ENCODE peak calls at places on chromosome 13, in nine cellular contexts. Y is choroid plexus epithelial cell, A is GM13976, W is brain microvascular endothelial cell, Q is nephron progenitor cell, S is omental fat pad, T is heart right ventricle, M is type B pancreatic cell, K is activated B cell treated with CpG ODN at 0.5 μM for 24 hours. O is an unnamed sample.

GRCh38 chr13:99647593-99647980 is 146.3 kb downstream of the TM9SF2 start:
- DNase-seq in Y (no peak), A (no peak), W (no peak), Q (no peak), S (no peak), T (no peak), M (no peak), K (no peak), O (no peak)

GRCh38 chr13:30846311-30846710 is 59.8 kb upstream of the MEDAG start:
- DNase-seq in Y (peak), A (no peak), W (no peak), Q (no peak), S (no peak), T (no peak), M (no peak), K (no peak), O (no peak)

GRCh38 chr13:35731471-35731870 is 255.0 kb upstream of the MAB21L1 start:
- DNase-seq in Y (no peak), A (no peak), W (no peak), Q (no peak), S (no peak), T (no peak), M (no peak), K (no peak), O (no peak)

GRCh38 chr13:42064966-42065365 is 16.5 kb downstream of the DGKH start:
- DNase-seq in Y (no peak), A (no peak), W (no peak), Q (no peak), S (no peak), T (no peak), M (no peak), K (no peak), O (no peak)

GRCh38 chr13:67224148-67224846 is 5.8 kb downstream of the PCDH9 start:
- DNase-seq in Y (peak), A (no peak), W (peak), Q (peak), S (peak), T (peak), M (peak), K (peak), O (no peak)

GRCh38 chr13:30845297-30846214 is 60.5 kb upstream of the MEDAG start:
- DNase-seq in Y (peak), A (no peak), W (no peak), Q (no peak), S (no peak), T (no peak), M (no peak), K (no peak), O (no peak)

GRCh38 chr13:103178986-103179695 is 112.9 kb upstream of the SLC10A2 start:
- DNase-seq in Y (no peak), A (no peak), W (no peak), Q (no peak), S (no peak), T (no peak), M (no peak), K (no peak), O (no peak)

GRCh38 chr13:51976890-51977289 is 34.4 kb downstream of the ATP7B start:
- DNase-seq in Y (no peak), A (no peak), W (no peak), Q (no peak), S (no peak), T (no peak), M (no peak), K (no peak), O (no peak)

GRCh38 chr13:105105471-105105870 is 1430.0 kb downstream of the EFNB2 start:
- DNase-seq in Y (no peak), A (no peak), W (no peak), Q (no peak), S (no peak), T (no peak), M (no peak), K (no peak), O (no peak)

GRCh38 chr13:96072392-96072791 is 17.5 kb upstream of the HS6ST3 start:
- DNase-seq in Y (no peak), A (no peak), W (no peak), Q (no peak), S (no peak), T (no peak), M (no peak), K (no peak), O (no peak)

GRCh38 chr13:50574731-50575130 is 268.8 kb downstream of the DLEU7 start:
- DNase-seq in Y (peak), A (no peak), W (peak), Q (no peak), S (no peak), T (no peak), M (no peak), K (no peak), O (no peak)

GRCh38 chr13:57409121-57409520 is 222.4 kb upstream of the PCDH17 start:
- DNase-seq in Y (no peak), A (no peak), W (no peak), Q (no peak), S (no peak), T (no peak), M (no peak), K (no peak), O (no peak)

GRCh38 chr13:39269411-39269810 is 231.2 kb downstream of the NHLRC3 start:
- DNase-seq in Y (peak), A (no peak), W (no peak), Q (no peak), S (no peak), T (no peak), M (no peak), K (no peak), O (no peak)

GRCh38 chr13:110565296-110565695 is 3.8 kb upstream of the RAB20 start:
- DNase-seq in Y (peak), A (no peak), W (no peak), Q (no peak), S (no peak), T (no peak), M (no peak), K (no peak), O (no peak)

GRCh38 chr13:109779074-109779473 is 7.3 kb downstream of the IRS2 start:
- DNase-seq in Y (no peak), A (no peak), W (no peak), Q (no peak), S (no peak), T (no peak), M (no peak), K (no peak), O (no peak)

GRCh38 chr13:109776575-109776974 is 9.8 kb downstream of the IRS2 start:
- DNase-seq in Y (no peak), A (no peak), W (no peak), Q (no peak), S (no peak), T (no peak), M (no peak), K (no peak), O (no peak)

GRCh38 chr13:40344270-40345148 is 321.9 kb downstream of the FOXO1 start:
- DNase-seq in Y (peak), A (no peak), W (no peak), Q (no peak), S (no peak), T (no peak), M (no peak), K (no peak), O (no peak)

GRCh38 chr13:25927966-25928365 is 123.8 kb downstream of the SHISA2 start:
- DNase-seq in Y (no peak), A (no peak), W (no peak), Q (no peak), S (no peak), T (no peak), M (no peak), K (no peak), O (no peak)

GRCh38 chr13:96650301-96650886 is 343.9 kb downstream of the OXGR1 start:
- DNase-seq in Y (peak), A (peak), W (peak), Q (no peak), S (no peak), T (no peak), M (no peak), K (no peak), O (no peak)

GRCh38 chr13:51019026-51019425 is 92.0 kb downstream of the C13orf42 start:
- DNase-seq in Y (no peak), A (no peak), W (no peak), Q (no peak), S (no peak), T (no peak), M (no peak), K (no peak), O (no peak)

GRCh38 chr13:90485441-90485840 is 862.0 kb upstream of the MIR17HG start:
- DNase-seq in Y (peak), A (no peak), W (peak), Q (no peak), S (no peak), T (no peak), M (no peak), K (no peak), O (no peak)

GRCh38 chr13:45950343-45950995 is 98.9 kb upstream of the SIAH3 start:
- DNase-seq in Y (peak), A (no peak), W (no peak), Q (no peak), S (no peak), T (no peak), M (no peak), K (no peak), O (no peak)

GRCh38 chr13:113947321-113948033 is 26.4 kb downstream of the C13orf46 start:
- DNase-seq in Y (peak), A (no peak), W (peak), Q (no peak), S (no peak), T (peak), M (no peak), K (no peak), O (no peak)

GRCh38 chr13:30881191-30881651 is 24.9 kb upstream of the MEDAG start:
- DNase-seq in Y (no peak), A (no peak), W (no peak), Q (no peak), S (no peak), T (no peak), M (no peak), K (no peak), O (no peak)

GRCh38 chr13:97127842-97128241 is 94.3 kb upstream of the MBNL2 start:
- DNase-seq in Y (no peak), A (no peak), W (no peak), Q (no peak), S (no peak), T (no peak), M (no peak), K (no peak), O (no peak)

GRCh38 chr13:110340812-110341444 is 33.8 kb downstream of the COL4A2 start:
- DNase-seq in Y (peak), A (peak), W (peak), Q (peak), S (peak), T (peak), M (no peak), K (no peak), O (no peak)

GRCh38 chr13:43014162-43014561 is 9.2 kb upstream of the DNAJC15 start:
- DNase-seq in Y (no peak), A (no peak), W (no peak), Q (no peak), S (no peak), T (no peak), M (no peak), K (no peak), O (no peak)

GRCh38 chr13:42027286-42027685 is 21.2 kb upstream of the DGKH start:
- DNase-seq in Y (no peak), A (no peak), W (no peak), Q (no peak), S (no peak), T (no peak), M (no peak), K (no peak), O (no peak)

DNA sequence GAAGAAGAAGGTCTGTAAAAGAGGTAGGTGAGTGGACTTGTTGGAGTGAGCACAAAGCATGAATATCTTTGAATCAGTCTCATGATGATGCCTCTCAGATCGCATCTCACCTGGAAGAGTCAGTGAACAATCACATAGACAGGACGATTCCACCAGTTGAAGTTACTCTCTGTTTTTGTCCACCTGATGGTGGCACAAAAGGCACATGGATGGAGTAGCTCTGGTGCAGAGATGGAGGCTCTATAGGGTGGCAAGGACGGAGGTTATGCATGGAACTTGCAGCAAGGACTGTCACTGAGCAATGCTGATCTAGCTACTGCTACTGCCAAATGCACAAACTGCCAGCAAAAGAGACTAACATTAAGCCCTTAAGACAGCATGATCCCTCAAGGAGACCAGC is 10.3 kb upstream of the MYCBP2 start:
- DNase-seq in Y (no peak), A (no peak), W (no peak), Q (no peak), S (no peak), T (no peak), M (no peak), K (no peak), O (no peak)
- TF ChIP-seq CTCF in Y (no peak), A (no peak), W (no peak), Q (no peak), S (no peak), T (no peak), M (no peak), K (no peak), O (no peak)

GRCh38 chr13:20721058-20721453 is 17.6 kb downstream of the IL17D start:
- DNase-seq in Y (no peak), A (no peak), W (no peak), Q (no peak), S (no peak), T (no peak), M (no peak), K (no peak), O (no peak)

GRCh38 chr13:20720499-20720898 is 17.0 kb downstream of the IL17D start:
- DNase-seq in Y (no peak), A (no peak), W (no peak), Q (no peak), S (no peak), T (no peak), M (no peak), K (no peak), O (no peak)

GRCh38 chr13:20719783-20720182 is 16.3 kb downstream of the IL17D start:
- DNase-seq in Y (no peak), A (no peak), W (no peak), Q (no peak), S (no peak), T (no peak), M (no peak), K (no peak), O (no peak)

GRCh38 chr13:20718958-20719566 is 15.6 kb downstream of the IL17D start:
- DNase-seq in Y (no peak), A (no peak), W (no peak), Q (no peak), S (no peak), T (no peak), M (no peak), K (no peak), O (no peak)

GRCh38 chr13:20721454-20722357 is 18.2 kb downstream of the IL17D start:
- DNase-seq in Y (peak), A (no peak), W (peak), Q (peak), S (no peak), T (peak), M (no peak), K (no peak), O (no peak)
- TF ChIP-seq CTCF in Y (no peak), A (no peak), W (peak), Q (no peak), S (no peak), T (no peak), M (no peak), K (no peak), O (no peak)

DNA sequence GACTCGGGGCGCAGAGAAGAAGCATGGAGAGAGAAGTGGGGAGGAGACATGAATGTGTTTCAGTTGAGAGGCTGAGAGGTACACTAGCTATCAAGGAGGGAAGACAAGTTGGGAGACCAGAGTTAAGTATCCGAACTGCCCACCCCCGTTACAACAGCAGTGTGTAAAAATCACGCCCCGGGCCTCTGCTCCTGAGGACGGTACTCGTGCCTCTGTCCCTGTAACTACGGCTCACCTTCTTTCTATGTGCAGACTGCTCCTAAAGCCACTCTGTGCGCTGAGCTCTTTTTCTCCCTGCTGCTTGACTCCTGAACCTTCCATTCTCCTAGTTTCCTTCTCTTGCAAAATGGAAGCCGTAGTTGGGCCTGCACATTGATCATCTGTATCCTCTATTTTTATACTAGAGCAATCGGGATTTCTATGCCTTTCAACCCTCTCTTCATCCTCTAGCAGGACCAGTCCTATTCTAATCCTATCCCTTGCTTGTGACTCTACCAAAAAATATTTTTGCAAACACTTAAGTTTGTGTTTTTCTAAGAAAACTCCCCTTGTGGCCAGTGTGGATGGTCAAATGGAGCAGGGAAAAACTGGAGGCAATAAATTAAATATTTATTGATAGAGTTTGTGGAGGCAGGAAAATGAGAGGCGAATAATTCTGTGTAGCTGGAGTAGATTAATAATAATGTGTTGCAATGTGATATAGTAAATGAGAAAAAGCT is 569 bp downstream of the POLR1D start:
- DNase-seq in Y (peak), A (no peak), W (no peak), Q (no peak), S (no peak), T (no peak), M (no peak), K (no peak), O (no peak)
- TF ChIP-seq CTCF in Y (peak), A (no peak), W (peak), Q (peak), S (no peak), T (no peak), M (peak), K (no peak), O (peak)

GRCh38 chr13:24670927-24671326 is 9.3 kb upstream of the ATP12A start:
- DNase-seq in Y (peak), A (no peak), W (peak), Q (peak), S (no peak), T (no peak), M (no peak), K (no peak), O (no peak)
- TF ChIP-seq CTCF in Y (peak), A (no peak), W (peak), Q (no peak), S (no peak), T (no peak), M (no peak), K (no peak), O (peak)

GRCh38 chr13:81048026-81048461 is 707.1 kb upstream of the SPRY2 start:
- DNase-seq in Y (no peak), A (no peak), W (no peak), Q (no peak), S (no peak), T (no peak), M (no peak), K (no peak), O (no peak)

GRCh38 chr13:81051873-81052272 is 710.9 kb upstream of the SPRY2 start:
- DNase-seq in Y (peak), A (no peak), W (no peak), Q (no peak), S (no peak), T (no peak), M (no peak), K (no peak), O (no peak)
- TF ChIP-seq CTCF in Y (peak), A (no peak), W (peak), Q (peak), S (no peak), T (no peak), M (peak), K (no peak), O (peak)

GRCh38 chr13:32024750-32025149 is 6.8 kb upstream of the FRY start:
- DNase-seq in Y (no peak), A (no peak), W (no peak), Q (no peak), S (no peak), T (no peak), M (no peak), K (no peak), O (no peak)

GRCh38 chr13:32021785-32022184 is 9.8 kb upstream of the FRY start:
- DNase-seq in Y (no peak), A (no peak), W (no peak), Q (no peak), S (no peak), T (no peak), M (no peak), K (no peak), O (no peak)

GRCh38 chr13:32022292-32022691 is 9.3 kb upstream of the FRY start:
- DNase-seq in Y (no peak), A (no peak), W (no peak), Q (peak), S (no peak), T (peak), M (no peak), K (no peak), O (no peak)

GRCh38 chr13:32023698-32024097 is 7.9 kb upstream of the FRY start:
- DNase-seq in Y (peak), A (no peak), W (no peak), Q (no peak), S (no peak), T (no peak), M (no peak), K (no peak), O (no peak)

GRCh38 chr13:32023096-32023495 is 8.5 kb upstream of the FRY start:
- DNase-seq in Y (no peak), A (no peak), W (no peak), Q (no peak), S (no peak), T (no peak), M (no peak), K (no peak), O (no peak)
- TF ChIP-seq CTCF in Y (no peak), A (no peak), W (no peak), Q (no peak), S (no peak), T (no peak), M (no peak), K (no peak), O (no peak)

DNA sequence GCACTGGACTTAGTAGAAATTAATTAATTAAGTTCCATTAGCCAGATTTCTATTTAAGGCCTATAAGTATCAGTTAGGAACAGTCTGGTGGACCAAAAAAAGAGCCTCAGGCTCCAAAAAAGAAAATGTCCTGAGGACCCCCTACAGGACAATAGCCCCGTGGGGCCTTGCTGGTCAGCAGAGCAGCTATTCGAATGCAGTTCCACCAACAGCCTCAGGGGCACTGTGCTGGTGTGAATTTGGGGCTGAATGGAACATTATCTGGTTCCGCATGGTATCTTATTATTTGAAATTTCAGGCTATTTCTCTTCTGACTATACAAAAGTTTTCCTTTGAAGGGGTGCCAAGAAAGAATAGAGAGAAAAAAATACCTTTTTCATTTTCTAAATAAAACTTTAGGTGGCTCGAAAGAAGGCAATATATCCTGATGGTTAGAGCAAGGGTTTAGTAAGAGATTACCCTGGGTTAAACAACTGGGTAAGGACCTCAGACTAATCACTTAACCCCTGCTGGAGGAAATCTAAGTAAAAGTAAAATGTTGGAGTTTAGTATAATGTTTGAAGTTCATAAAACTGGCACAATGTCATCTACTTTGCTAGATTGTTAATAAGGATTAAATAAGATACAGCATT is 147.2 kb downstream of the MIPEP start:
- DNase-seq in Y (peak), A (no peak), W (no peak), Q (peak), S (no peak), T (no peak), M (no peak), K (no peak), O (no peak)
- TF ChIP-seq CTCF in Y (peak), A (no peak), W (peak), Q (peak), S (no peak), T (no peak), M (peak), K (no peak), O (peak)